ENCODE peak calls at places on chromosome 21, in nine cellular contexts. One of them, this sample, is unnamed.

GRCh38 chr21:26469789-26470188 is 103.3 kb downstream of the CYYR1 start:
- DNase-seq in body of pancreas: no peak
- DNase-seq in fibroblast of villous mesenchyme: peak; percentile 48
- DNase-seq in A673: peak; percentile 48
- DNase-seq in fibroblast of lung: peak; percentile 80
- DNase-seq in uterus: peak; percentile 28
- DNase-seq in nephron progenitor cell: no peak
- DNase-seq in WTC11: no peak
- DNase-seq in BJ: peak; percentile 67
- DNase-seq in this sample: no peak

GRCh38 chr21:25964009-25964408 is 206.6 kb downstream of the APP start:
- DNase-seq in WTC11: no peak
- DNase-seq in fibroblast of lung: peak; percentile 65
- DNase-seq in BJ: no peak
- DNase-seq in A673: no peak
- DNase-seq in nephron progenitor cell: no peak
- DNase-seq in uterus: no peak
- DNase-seq in fibroblast of villous mesenchyme: no peak
- DNase-seq in body of pancreas: no peak
- DNase-seq in this sample: no peak

GRCh38 chr21:19256934-19257660 is 853.5 kb upstream of the TMPRSS15 start:
- DNase-seq in body of pancreas: no peak
- DNase-seq in nephron progenitor cell: no peak
- DNase-seq in uterus: no peak
- DNase-seq in WTC11: no peak
- DNase-seq in A673: no peak
- DNase-seq in fibroblast of villous mesenchyme: no peak
- DNase-seq in fibroblast of lung: no peak
- DNase-seq in BJ: no peak
- DNase-seq in this sample: no peak

GRCh38 chr21:25465263-25465662 is 142.0 kb downstream of the MRPL39 start:
- DNase-seq in BJ: no peak
- DNase-seq in A673: no peak
- DNase-seq in WTC11: no peak
- DNase-seq in fibroblast of villous mesenchyme: no peak
- DNase-seq in fibroblast of lung: no peak
- DNase-seq in body of pancreas: no peak
- DNase-seq in nephron progenitor cell: no peak
- DNase-seq in uterus: no peak
- DNase-seq in this sample: no peak

GRCh38 chr21:45972716-45973474 is 8.7 kb upstream of the COL6A1 start:
- DNase-seq in BJ: no peak
- DNase-seq in fibroblast of lung: peak; percentile 85
- DNase-seq in nephron progenitor cell: peak; percentile 55
- DNase-seq in uterus: peak; percentile 96
- DNase-seq in body of pancreas: peak; percentile 51
- DNase-seq in fibroblast of villous mesenchyme: peak; percentile 96
- DNase-seq in A673: peak; percentile 75
- DNase-seq in WTC11: no peak
- DNase-seq in this sample: peak; percentile 26

GRCh38 chr21:15754640-15755039 is 24.9 kb downstream of the USP25 start:
- DNase-seq in fibroblast of villous mesenchyme: peak; percentile 38
- DNase-seq in body of pancreas: no peak
- DNase-seq in fibroblast of lung: peak; percentile 83
- DNase-seq in uterus: no peak
- DNase-seq in WTC11: no peak
- DNase-seq in nephron progenitor cell: no peak
- DNase-seq in BJ: no peak
- DNase-seq in A673: no peak
- DNase-seq in this sample: no peak

GRCh38 chr21:17679002-17679600 is 66.4 kb upstream of the BTG3 start:
- DNase-seq in uterus: no peak
- DNase-seq in WTC11: no peak
- DNase-seq in body of pancreas: no peak
- DNase-seq in fibroblast of lung: peak; percentile 65
- DNase-seq in BJ: peak; percentile 16
- DNase-seq in nephron progenitor cell: no peak
- DNase-seq in fibroblast of villous mesenchyme: peak; percentile 69
- DNase-seq in A673: peak; percentile 61
- DNase-seq in this sample: no peak

GRCh38 chr21:36791695-36792451 is 93.0 kb downstream of the SIM2 start:
- DNase-seq in fibroblast of villous mesenchyme: no peak
- DNase-seq in body of pancreas: no peak
- DNase-seq in WTC11: no peak
- DNase-seq in A673: no peak
- DNase-seq in fibroblast of lung: no peak
- DNase-seq in BJ: no peak
- DNase-seq in nephron progenitor cell: no peak
- DNase-seq in uterus: no peak
- DNase-seq in this sample: no peak

GRCh38 chr21:17352937-17353655 is 159.7 kb upstream of the CXADR start:
- DNase-seq in uterus: no peak
- DNase-seq in fibroblast of villous mesenchyme: no peak
- DNase-seq in nephron progenitor cell: no peak
- DNase-seq in A673: no peak
- DNase-seq in fibroblast of lung: no peak
- DNase-seq in BJ: no peak
- DNase-seq in body of pancreas: no peak
- DNase-seq in WTC11: no peak
- DNase-seq in this sample: no peak

GRCh38 chr21:37028579-37028978 is 22.1 kb downstream of the RIPPLY3 start:
- DNase-seq in body of pancreas: no peak
- DNase-seq in A673: peak; percentile 33
- DNase-seq in nephron progenitor cell: no peak
- DNase-seq in fibroblast of villous mesenchyme: no peak
- DNase-seq in fibroblast of lung: no peak
- DNase-seq in uterus: no peak
- DNase-seq in WTC11: no peak
- DNase-seq in BJ: no peak
- DNase-seq in this sample: no peak

GRCh38 chr21:38303300-38303699 is 46.5 kb downstream of the KCNJ15 start:
- DNase-seq in fibroblast of lung: peak; percentile 89
- DNase-seq in nephron progenitor cell: no peak
- DNase-seq in body of pancreas: no peak
- DNase-seq in A673: no peak
- DNase-seq in uterus: peak; percentile 35
- DNase-seq in fibroblast of villous mesenchyme: peak; percentile 96
- DNase-seq in BJ: peak; percentile 71
- DNase-seq in WTC11: no peak
- DNase-seq in this sample: no peak

GRCh38 chr21:38297871-38298270 is 41.1 kb downstream of the KCNJ15 start:
- DNase-seq in fibroblast of lung: no peak
- DNase-seq in nephron progenitor cell: no peak
- DNase-seq in A673: no peak
- DNase-seq in WTC11: no peak
- DNase-seq in fibroblast of villous mesenchyme: no peak
- DNase-seq in BJ: no peak
- DNase-seq in body of pancreas: no peak
- DNase-seq in uterus: no peak
- DNase-seq in this sample: no peak

GRCh38 chr21:40846566-40847411 is at the start of gene DSCAM:
- DNase-seq in body of pancreas: no peak
- DNase-seq in A673: no peak
- DNase-seq in fibroblast of villous mesenchyme: no peak
- DNase-seq in fibroblast of lung: peak; percentile 38
- DNase-seq in uterus: no peak
- DNase-seq in WTC11: peak; percentile 60
- DNase-seq in BJ: no peak
- DNase-seq in nephron progenitor cell: peak; percentile 60
- DNase-seq in this sample: peak; percentile 24
- TF ChIP-seq CTCF in body of pancreas: no peak
- TF ChIP-seq CTCF in A673: no peak
- TF ChIP-seq CTCF in fibroblast of villous mesenchyme: no peak
- TF ChIP-seq CTCF in fibroblast of lung: no peak
- TF ChIP-seq CTCF in uterus: no peak
- TF ChIP-seq CTCF in WTC11: no peak
- TF ChIP-seq CTCF in BJ: no peak
- TF ChIP-seq CTCF in nephron progenitor cell: no peak
- TF ChIP-seq CTCF in this sample: no peak

GRCh38 chr21:34802180-34802899 is 133.5 kb downstream of the CLIC6 start:
- DNase-seq in nephron progenitor cell: no peak
- DNase-seq in fibroblast of villous mesenchyme: peak; percentile 44
- DNase-seq in WTC11: no peak
- DNase-seq in uterus: no peak
- DNase-seq in A673: no peak
- DNase-seq in fibroblast of lung: no peak
- DNase-seq in BJ: no peak
- DNase-seq in body of pancreas: no peak
- DNase-seq in this sample: no peak

GRCh38 chr21:34799092-34799491 is 130.3 kb downstream of the CLIC6 start:
- DNase-seq in fibroblast of villous mesenchyme: no peak
- DNase-seq in A673: no peak
- DNase-seq in nephron progenitor cell: no peak
- DNase-seq in body of pancreas: no peak
- DNase-seq in WTC11: no peak
- DNase-seq in BJ: no peak
- DNase-seq in uterus: no peak
- DNase-seq in fibroblast of lung: no peak
- DNase-seq in this sample: no peak

GRCh38 chr21:34800797-34801518 is 132.2 kb downstream of the CLIC6 start:
- DNase-seq in body of pancreas: no peak
- DNase-seq in nephron progenitor cell: no peak
- DNase-seq in fibroblast of villous mesenchyme: peak; percentile 79
- DNase-seq in uterus: no peak
- DNase-seq in fibroblast of lung: peak; percentile 57
- DNase-seq in A673: no peak
- DNase-seq in BJ: no peak
- DNase-seq in WTC11: no peak
- DNase-seq in this sample: no peak

GRCh38 chr21:34803792-34804440 is 135.1 kb downstream of the CLIC6 start:
- DNase-seq in nephron progenitor cell: no peak
- DNase-seq in WTC11: no peak
- DNase-seq in fibroblast of villous mesenchyme: no peak
- DNase-seq in uterus: no peak
- DNase-seq in BJ: no peak
- DNase-seq in A673: no peak
- DNase-seq in fibroblast of lung: no peak
- DNase-seq in body of pancreas: no peak
- DNase-seq in this sample: no peak

GRCh38 chr21:34801519-34802132 is 132.8 kb downstream of the CLIC6 start:
- DNase-seq in body of pancreas: no peak
- DNase-seq in fibroblast of lung: no peak
- DNase-seq in BJ: no peak
- DNase-seq in A673: no peak
- DNase-seq in nephron progenitor cell: peak; percentile 33
- DNase-seq in uterus: no peak
- DNase-seq in fibroblast of villous mesenchyme: peak; percentile 59
- DNase-seq in WTC11: peak; percentile 43
- DNase-seq in this sample: peak; percentile 28
- TF ChIP-seq CTCF in body of pancreas: peak; percentile 12
- TF ChIP-seq CTCF in fibroblast of lung: peak; percentile 44
- TF ChIP-seq CTCF in BJ: peak; percentile 32
- TF ChIP-seq CTCF in A673: no peak
- TF ChIP-seq CTCF in nephron progenitor cell: peak; percentile 42
- TF ChIP-seq CTCF in uterus: no peak
- TF ChIP-seq CTCF in fibroblast of villous mesenchyme: peak; percentile 60
- TF ChIP-seq CTCF in WTC11: no peak
- TF ChIP-seq CTCF in this sample: peak; percentile 20

GRCh38 chr21:34133802-34134201 is 60.4 kb downstream of the MRPS6 start:
- DNase-seq in body of pancreas: no peak
- DNase-seq in nephron progenitor cell: no peak
- DNase-seq in A673: no peak
- DNase-seq in fibroblast of villous mesenchyme: no peak
- DNase-seq in uterus: no peak
- DNase-seq in BJ: no peak
- DNase-seq in WTC11: no peak
- DNase-seq in fibroblast of lung: no peak
- DNase-seq in this sample: no peak
- TF ChIP-seq CTCF in body of pancreas: no peak
- TF ChIP-seq CTCF in nephron progenitor cell: peak; percentile 34
- TF ChIP-seq CTCF in A673: peak; percentile 48
- TF ChIP-seq CTCF in fibroblast of villous mesenchyme: peak; percentile 49
- TF ChIP-seq CTCF in uterus: no peak
- TF ChIP-seq CTCF in BJ: peak; percentile 12
- TF ChIP-seq CTCF in WTC11: peak; percentile 43
- TF ChIP-seq CTCF in fibroblast of lung: peak; percentile 26
- TF ChIP-seq CTCF in this sample: peak; percentile 65

GRCh38 chr21:14482165-14482564 is 64.0 kb downstream of the SAMSN1 start:
- DNase-seq in nephron progenitor cell: no peak
- DNase-seq in BJ: no peak
- DNase-seq in body of pancreas: no peak
- DNase-seq in WTC11: no peak
- DNase-seq in fibroblast of lung: no peak
- DNase-seq in A673: peak; percentile 33
- DNase-seq in uterus: no peak
- DNase-seq in fibroblast of villous mesenchyme: no peak
- DNase-seq in this sample: no peak

GRCh38 chr21:14480601-14481000 is 65.5 kb downstream of the SAMSN1 start:
- DNase-seq in fibroblast of villous mesenchyme: no peak
- DNase-seq in fibroblast of lung: no peak
- DNase-seq in nephron progenitor cell: no peak
- DNase-seq in A673: peak; percentile 72
- DNase-seq in WTC11: no peak
- DNase-seq in BJ: no peak
- DNase-seq in body of pancreas: no peak
- DNase-seq in uterus: no peak
- DNase-seq in this sample: no peak

GRCh38 chr21:14487490-14488432 is 58.4 kb downstream of the SAMSN1 start:
- DNase-seq in fibroblast of villous mesenchyme: no peak
- DNase-seq in fibroblast of lung: no peak
- DNase-seq in A673: no peak
- DNase-seq in BJ: no peak
- DNase-seq in uterus: no peak
- DNase-seq in nephron progenitor cell: no peak
- DNase-seq in body of pancreas: no peak
- DNase-seq in WTC11: no peak
- DNase-seq in this sample: no peak

GRCh38 chr21:14486869-14487268 is 59.2 kb downstream of the SAMSN1 start:
- DNase-seq in WTC11: no peak
- DNase-seq in nephron progenitor cell: no peak
- DNase-seq in body of pancreas: no peak
- DNase-seq in fibroblast of lung: no peak
- DNase-seq in A673: no peak
- DNase-seq in uterus: no peak
- DNase-seq in BJ: no peak
- DNase-seq in fibroblast of villous mesenchyme: no peak
- DNase-seq in this sample: no peak

DNA sequence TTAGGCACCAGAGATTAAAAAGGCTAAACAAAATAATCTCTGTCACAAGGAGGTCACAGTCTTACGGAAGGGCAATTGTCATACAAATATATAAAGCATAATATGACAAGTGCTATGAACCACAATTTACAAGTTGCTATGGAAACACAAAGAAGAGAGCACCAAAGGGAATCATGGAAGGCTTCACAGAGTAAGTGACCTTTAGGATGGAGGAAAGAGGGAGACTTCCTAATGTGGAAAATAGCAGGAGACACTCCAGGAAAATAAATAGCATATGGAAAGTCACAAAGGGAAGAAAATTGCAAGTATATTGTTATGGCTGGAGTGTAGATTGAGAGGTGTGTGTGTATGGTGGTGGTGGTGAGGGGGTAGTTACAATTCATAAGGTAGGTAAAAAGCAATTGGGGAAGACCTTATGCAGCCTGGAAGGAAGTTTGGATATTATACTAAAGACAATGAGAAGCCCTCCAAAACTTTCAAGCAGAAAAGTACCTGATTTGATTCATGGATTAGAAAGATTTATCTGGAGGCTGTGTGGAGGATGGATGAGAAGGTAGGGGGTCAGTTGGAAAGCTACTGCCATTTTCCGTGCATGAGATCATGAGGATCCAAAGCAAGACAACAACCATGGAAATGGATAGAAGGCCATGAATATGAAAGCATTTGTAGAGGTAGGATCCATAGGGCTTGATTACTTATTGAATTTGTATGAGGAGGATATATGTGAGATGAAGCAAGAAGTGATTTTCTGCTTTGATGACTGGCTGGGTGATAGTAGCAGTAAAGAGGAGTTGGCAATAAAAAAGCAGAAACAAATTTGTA is 61.7 kb downstream of the SAMSN1 start:
- DNase-seq in body of pancreas: no peak
- DNase-seq in nephron progenitor cell: no peak
- DNase-seq in uterus: no peak
- DNase-seq in fibroblast of villous mesenchyme: no peak
- DNase-seq in WTC11: no peak
- DNase-seq in A673: no peak
- DNase-seq in BJ: no peak
- DNase-seq in fibroblast of lung: no peak
- DNase-seq in this sample: no peak
- TF ChIP-seq CTCF in body of pancreas: no peak
- TF ChIP-seq CTCF in nephron progenitor cell: no peak
- TF ChIP-seq CTCF in uterus: no peak
- TF ChIP-seq CTCF in fibroblast of villous mesenchyme: no peak
- TF ChIP-seq CTCF in WTC11: no peak
- TF ChIP-seq CTCF in A673: no peak
- TF ChIP-seq CTCF in BJ: no peak
- TF ChIP-seq CTCF in fibroblast of lung: no peak
- TF ChIP-seq CTCF in this sample: no peak

This sample was measured in endothelial cell.